ENCODE peak calls at places on chromosomes 2 and 18, in eight cellular contexts. One of them, this sample, is unnamed.

GRCh38 chr2:23430263-23430662 is 45.3 kb downstream of the KLHL29 start:
- DNase-seq in mucosa of gallbladder: no peak
- DNase-seq in substantia nigra: no peak
- DNase-seq in renal cortical epithelial cell: peak; percentile 16
- DNase-seq in hepatic stellate cell: peak; percentile 72
- DNase-seq in activated naive CD4-positive, alpha-beta T cell treated with anti-CD3 and anti-CD28 coated beads, Interleukin-2, amount 50 U/mL, for 72 hours: no peak
- DNase-seq in ureter: no peak
- DNase-seq in NCI-H774: no peak
- DNase-seq in this sample: peak; percentile 92

GRCh38 chr2:46257476-46257875 is 39.7 kb upstream of the EPAS1 start:
- DNase-seq in mucosa of gallbladder: no peak
- DNase-seq in substantia nigra: no peak
- DNase-seq in renal cortical epithelial cell: peak; percentile 38
- DNase-seq in hepatic stellate cell: no peak
- DNase-seq in activated naive CD4-positive, alpha-beta T cell treated with anti-CD3 and anti-CD28 coated beads, Interleukin-2, amount 50 U/mL, for 72 hours: no peak
- DNase-seq in ureter: no peak
- DNase-seq in NCI-H774: peak; percentile 89
- DNase-seq in this sample: no peak

GRCh38 chr2:232042911-232043564 is 81.5 kb downstream of the DIS3L2 start:
- DNase-seq in mucosa of gallbladder: no peak
- DNase-seq in substantia nigra: no peak
- DNase-seq in renal cortical epithelial cell: peak; percentile 16
- DNase-seq in hepatic stellate cell: peak; percentile 27
- DNase-seq in activated naive CD4-positive, alpha-beta T cell treated with anti-CD3 and anti-CD28 coated beads, Interleukin-2, amount 50 U/mL, for 72 hours: no peak
- DNase-seq in ureter: no peak
- DNase-seq in NCI-H774: no peak
- DNase-seq in this sample: peak; percentile 36

GRCh38 chr2:33034784-33035183 is 88.0 kb downstream of the LTBP1 start:
- DNase-seq in mucosa of gallbladder: no peak
- DNase-seq in substantia nigra: no peak
- DNase-seq in renal cortical epithelial cell: no peak
- DNase-seq in hepatic stellate cell: peak; percentile 36
- DNase-seq in activated naive CD4-positive, alpha-beta T cell treated with anti-CD3 and anti-CD28 coated beads, Interleukin-2, amount 50 U/mL, for 72 hours: no peak
- DNase-seq in ureter: no peak
- DNase-seq in NCI-H774: no peak
- DNase-seq in this sample: peak; percentile 41

GRCh38 chr2:27369471-27370025 is 590 bp downstream of the EIF2B4 start:
- DNase-seq in mucosa of gallbladder: no peak
- DNase-seq in substantia nigra: peak; percentile 66
- DNase-seq in renal cortical epithelial cell: peak; percentile 33
- DNase-seq in hepatic stellate cell: peak; percentile 87
- DNase-seq in activated naive CD4-positive, alpha-beta T cell treated with anti-CD3 and anti-CD28 coated beads, Interleukin-2, amount 50 U/mL, for 72 hours: no peak
- DNase-seq in ureter: no peak
- DNase-seq in NCI-H774: no peak
- DNase-seq in this sample: peak; percentile 64

GRCh38 chr2:9179572-9180201 is 26.9 kb upstream of the ASAP2 start:
- DNase-seq in mucosa of gallbladder: no peak
- DNase-seq in substantia nigra: no peak
- DNase-seq in renal cortical epithelial cell: peak; percentile 85
- DNase-seq in hepatic stellate cell: peak; percentile 92
- DNase-seq in activated naive CD4-positive, alpha-beta T cell treated with anti-CD3 and anti-CD28 coated beads, Interleukin-2, amount 50 U/mL, for 72 hours: no peak
- DNase-seq in ureter: no peak
- DNase-seq in NCI-H774: no peak
- DNase-seq in this sample: peak; percentile 92

GRCh38 chr2:143355814-143356213 is 226.6 kb downstream of the ARHGAP15 start:
- DNase-seq in mucosa of gallbladder: no peak
- DNase-seq in substantia nigra: no peak
- DNase-seq in renal cortical epithelial cell: no peak
- DNase-seq in hepatic stellate cell: no peak
- DNase-seq in activated naive CD4-positive, alpha-beta T cell treated with anti-CD3 and anti-CD28 coated beads, Interleukin-2, amount 50 U/mL, for 72 hours: no peak
- DNase-seq in ureter: no peak
- DNase-seq in NCI-H774: no peak
- DNase-seq in this sample: no peak

GRCh38 chr2:234290671-234291070 is 206.2 kb downstream of the ARL4C start:
- DNase-seq in mucosa of gallbladder: peak; percentile 59
- DNase-seq in substantia nigra: no peak
- DNase-seq in renal cortical epithelial cell: peak; percentile 40
- DNase-seq in hepatic stellate cell: no peak
- DNase-seq in activated naive CD4-positive, alpha-beta T cell treated with anti-CD3 and anti-CD28 coated beads, Interleukin-2, amount 50 U/mL, for 72 hours: peak; percentile 87
- DNase-seq in ureter: no peak
- DNase-seq in NCI-H774: no peak
- DNase-seq in this sample: no peak

GRCh38 chr2:110104025-110104771 is 11.4 kb downstream of the MALL start:
- DNase-seq in mucosa of gallbladder: no peak
- DNase-seq in substantia nigra: no peak
- DNase-seq in renal cortical epithelial cell: peak; percentile 100
- DNase-seq in hepatic stellate cell: no peak
- DNase-seq in activated naive CD4-positive, alpha-beta T cell treated with anti-CD3 and anti-CD28 coated beads, Interleukin-2, amount 50 U/mL, for 72 hours: no peak
- DNase-seq in ureter: no peak
- DNase-seq in NCI-H774: no peak
- DNase-seq in this sample: no peak

GRCh38 chr2:23050388-23050787 is 334.6 kb upstream of the KLHL29 start:
- DNase-seq in mucosa of gallbladder: no peak
- DNase-seq in substantia nigra: no peak
- DNase-seq in renal cortical epithelial cell: no peak
- DNase-seq in hepatic stellate cell: no peak
- DNase-seq in activated naive CD4-positive, alpha-beta T cell treated with anti-CD3 and anti-CD28 coated beads, Interleukin-2, amount 50 U/mL, for 72 hours: no peak
- DNase-seq in ureter: no peak
- DNase-seq in NCI-H774: no peak
- DNase-seq in this sample: no peak

GRCh38 chr18:28287146-28287545 is 110.2 kb upstream of the CDH2 start:
- DNase-seq in mucosa of gallbladder: no peak
- DNase-seq in substantia nigra: no peak
- DNase-seq in renal cortical epithelial cell: no peak
- DNase-seq in hepatic stellate cell: no peak
- DNase-seq in activated naive CD4-positive, alpha-beta T cell treated with anti-CD3 and anti-CD28 coated beads, Interleukin-2, amount 50 U/mL, for 72 hours: no peak
- DNase-seq in ureter: no peak
- DNase-seq in NCI-H774: no peak
- DNase-seq in this sample: no peak

This sample was measured in EL.